ENCODE peak calls at places on chromosomes 5 and 9, in six cellular contexts. X is neuronal stem cell, U is mesenchymal stem cell, I is H9, Q is IMR-90, R is H1. F is an unnamed sample.

GRCh38 chr5:20832204-20833080 is 844.4 kb upstream of the CDH18 start:
- DNase-seq in X (no peak), R (no peak), Q (no peak), U (no peak), I (no peak), F (no peak)

GRCh38 chr5:1183424-1184162 is 17.8 kb upstream of the SLC6A19 start:
- DNase-seq in X (no peak), U (no peak), R (no peak), Q (no peak), I (no peak), F (no peak)

GRCh38 chr5:143314664-143315063 is 88.8 kb downstream of the NR3C1 start:
- DNase-seq in I (no peak), Q (peak), X (no peak), R (no peak), U (peak), F (peak)

GRCh38 chr5:149166128-149166527 is 24.8 kb downstream of the ABLIM3 start:
- DNase-seq in I (no peak), U (peak), Q (peak), X (no peak), R (no peak), F (no peak)

GRCh38 chr9:127817881-127818434 is 15.3 kb downstream of the FPGS start:
- DNase-seq in X (no peak), I (no peak), U (no peak), Q (no peak), R (no peak), F (no peak)

GRCh38 chr9:135303280-135303647 is 176.3 kb upstream of the PPP1R26 start:
- DNase-seq in U (no peak), X (no peak), R (no peak), Q (no peak), I (no peak), F (no peak)

GRCh38 chr5:51385214-51385613 is 2.0 kb downstream of the ISL1 start:
- DNase-seq in U (no peak), R (no peak), Q (no peak), X (no peak), I (no peak), F (no peak)

GRCh38 chr5:38414348-38414747 is 142.1 kb downstream of the LIFR start:
- DNase-seq in R (no peak), I (no peak), X (no peak), U (peak), Q (peak), F (no peak)

GRCh38 chr9:14315754-14316573 is 2.0 kb upstream of the NFIB start:
- DNase-seq in R (no peak), Q (no peak), I (peak), X (peak), U (peak), F (no peak)

GRCh38 chr9:76371901-76372300 is 22.3 kb downstream of the RFK start:
- DNase-seq in I (no peak), X (no peak), Q (peak), U (peak), R (no peak), F (no peak)

GRCh38 chr9:132730054-132731033 is 60.1 kb downstream of the GTF3C4 start:
- DNase-seq in I (no peak), X (no peak), R (no peak), Q (no peak), U (no peak), F (peak)

GRCh38 chr5:77015938-77016569 is 14.2 kb upstream of the AGGF1 start:
- DNase-seq in I (peak), Q (peak), R (no peak), X (peak), U (peak), F (peak)

GRCh38 chr5:125026900-125027731 is 280.7 kb upstream of the ZNF608 start:
- DNase-seq in R (no peak), X (no peak), U (peak), Q (no peak), I (no peak), F (no peak)

GRCh38 chr9:2613730-2614271 is 7.8 kb upstream of the VLDLR start:
- DNase-seq in Q (no peak), I (peak), R (no peak), U (no peak), X (no peak), F (no peak)

GRCh38 chr5:119346404-119346803 is 9.4 kb upstream of the TNFAIP8 start:
- DNase-seq in I (no peak), R (no peak), Q (no peak), X (no peak), U (no peak), F (no peak)

GRCh38 chr5:119345861-119346260 is 10.0 kb upstream of the TNFAIP8 start:
- DNase-seq in R (no peak), X (no peak), Q (no peak), U (no peak), I (no peak), F (no peak)

GRCh38 chr5:119347996-119348395 is 7.8 kb upstream of the TNFAIP8 start:
- DNase-seq in U (no peak), R (no peak), X (no peak), Q (peak), I (no peak), F (no peak)

GRCh38 chr5:119344231-119344630 is 11.6 kb upstream of the TNFAIP8 start:
- DNase-seq in R (no peak), U (no peak), I (no peak), Q (no peak), X (no peak), F (no peak)

DNA sequence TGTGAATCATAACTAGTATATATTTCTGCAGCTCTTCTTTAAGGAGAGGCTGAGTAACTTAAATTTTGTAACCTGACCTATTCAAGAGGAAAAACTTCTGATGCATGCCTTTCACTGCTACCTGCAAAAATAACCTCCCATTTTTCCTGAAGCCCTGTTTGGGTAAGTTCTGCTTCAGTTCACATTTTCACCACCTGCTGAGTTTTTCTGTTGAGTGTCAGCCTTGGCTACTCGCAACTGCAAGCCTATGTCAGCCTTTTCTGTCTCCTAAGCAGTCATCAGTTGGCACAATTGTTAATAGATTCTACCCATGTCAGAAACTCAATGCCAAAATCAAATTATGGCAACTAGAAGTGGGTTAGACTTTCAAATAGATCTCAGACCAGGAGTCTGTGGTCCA is 8.2 kb upstream of the TNFAIP8 start:
- DNase-seq in Q (no peak), X (no peak), U (no peak), R (no peak), I (no peak), F (no peak)
- H4K91ac ChIP-seq in Q (no peak), X (no peak), U (no peak), R (no peak), I (no peak), F (no peak)

DNA sequence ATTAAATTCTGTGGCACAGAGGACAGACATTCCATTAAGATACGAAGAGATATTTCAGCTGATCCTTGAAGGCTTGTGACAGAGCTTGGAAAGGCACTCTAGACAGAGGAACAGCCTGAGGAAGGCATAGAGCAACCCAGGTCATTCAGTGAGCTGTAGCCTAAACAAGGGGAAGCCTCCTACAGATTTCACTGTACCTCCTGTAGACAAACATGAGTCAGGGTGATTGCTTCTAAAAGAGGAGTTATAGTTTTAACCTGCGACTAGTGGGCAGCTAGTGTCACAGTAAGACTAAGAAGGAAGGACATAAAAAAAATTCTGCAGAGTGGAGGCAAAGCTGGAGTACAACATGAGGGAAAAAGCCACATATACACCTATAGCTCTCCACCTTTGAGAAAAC is 43.5 kb upstream of the ANKDD1B start:
- DNase-seq in U (peak), I (no peak), Q (peak), R (no peak), X (no peak), F (no peak)
- H3K4me2 ChIP-seq in U (peak), I (no peak), Q (peak), R (no peak), X (no peak), F (no peak)

GRCh38 chr5:112419596-112420110 is 576 bp upstream of the EPB41L4A start:
- DNase-seq in Q (no peak), U (peak), I (peak), R (no peak), X (peak), F (peak)
- H3K23ac ChIP-seq in Q (no peak), U (peak), I (no peak), R (no peak), X (no peak), F (no peak)

GRCh38 chr5:90746119-90746518 is 187.5 kb downstream of the ADGRV1 start:
- DNase-seq in I (no peak), R (no peak), U (no peak), X (no peak), Q (no peak), F (no peak)

GRCh38 chr5:90747693-90748092 is 189.1 kb downstream of the ADGRV1 start:
- DNase-seq in U (no peak), R (no peak), X (no peak), Q (no peak), I (no peak), F (no peak)

DNA sequence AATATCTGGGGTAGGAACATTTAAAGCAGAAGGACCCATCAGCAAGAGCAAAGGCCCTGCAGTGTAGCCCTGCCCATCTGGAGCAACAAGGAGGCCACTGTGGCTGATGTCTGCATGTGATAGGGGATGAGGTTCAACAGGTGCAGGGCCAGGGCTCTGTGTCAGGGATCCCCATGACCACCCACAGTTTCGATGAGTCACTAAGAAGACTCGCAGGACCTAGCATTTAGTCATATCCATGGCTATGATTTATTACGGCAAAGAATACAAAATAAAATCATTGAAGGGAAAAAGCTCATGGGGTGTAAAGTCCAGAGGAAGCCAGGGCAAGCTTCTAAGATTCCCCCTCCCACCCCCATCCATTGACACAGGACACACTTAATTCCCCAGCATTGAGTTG is 188.6 kb downstream of the ADGRV1 start:
- DNase-seq in X (no peak), U (no peak), I (no peak), Q (no peak), R (no peak), F (no peak)
- H4K91ac ChIP-seq in X (no peak), U (no peak), I (no peak), Q (no peak), R (no peak), F (no peak)

GRCh38 chr5:158707534-158707933 is 392.2 kb downstream of the EBF1 start:
- DNase-seq in X (no peak), I (no peak), R (no peak), U (no peak), Q (no peak), F (no peak)

GRCh38 chr5:158705901-158706300 is 393.8 kb downstream of the EBF1 start:
- DNase-seq in R (no peak), I (no peak), X (no peak), Q (no peak), U (no peak), F (no peak)

GRCh38 chr5:158711927-158712529 is 387.7 kb downstream of the EBF1 start:
- DNase-seq in R (no peak), X (no peak), U (no peak), I (no peak), Q (no peak), F (no peak)

GRCh38 chr5:158714049-158714448 is 385.7 kb downstream of the EBF1 start:
- DNase-seq in U (no peak), Q (no peak), I (no peak), R (no peak), X (no peak), F (no peak)

GRCh38 chr5:158709279-158709678 is 390.4 kb downstream of the EBF1 start:
- DNase-seq in I (no peak), R (no peak), U (no peak), Q (no peak), X (peak), F (no peak)
- H3K4me2 ChIP-seq in I (no peak), R (no peak), U (no peak), Q (no peak), X (no peak), F (no peak)

F was measured in trophoblast cell.